ENCODE peak calls at places on chromosomes 2 and 18, in seven cellular contexts. X is CD8-positive, alpha-beta T cell; L is HFFc6; P is fibroblast of lung; T is posterior cingulate gyrus; A is left colon; J is B cell. D is an unnamed sample.

GRCh38 chr2:91839904-91840868 is 3031.0 kb upstream of the TEKT4 start:
- DNase-seq in X (no peak), L (no peak), J (no peak), A (no peak), T (no peak), P (no peak), D (no peak)

GRCh38 chr2:217980591-217980990 is 22.2 kb downstream of the TNS1 start:
- DNase-seq in L (no peak), A (no peak), J (peak; percentile 26), X (no peak), P (no peak), T (no peak), D (no peak)

GRCh38 chr2:191625016-191625415 is 52.9 kb upstream of the NABP1 start:
- DNase-seq in A (no peak), P (peak; percentile 40), L (no peak), X (peak; percentile 21), J (no peak), T (no peak), D (no peak)

GRCh38 chr2:120859814-120860578 is 124.3 kb downstream of the GLI2 start:
- DNase-seq in X (no peak), J (no peak), T (no peak), A (no peak), L (no peak), P (no peak), D (no peak)

GRCh38 chr2:170885130-170885791 is 43.8 kb upstream of the GORASP2 start:
- DNase-seq in J (no peak), L (peak; percentile 17), P (no peak), X (no peak), T (no peak), A (no peak), D (no peak)

GRCh38 chr2:48315847-48316194 is 214.1 kb upstream of the STON1 start:
- DNase-seq in L (no peak), X (peak; percentile 25), A (peak; percentile 33), P (no peak), J (no peak), T (no peak), D (peak; percentile 31)

GRCh38 chr2:50863856-50864255 is 168.1 kb downstream of the NRXN1 start:
- DNase-seq in J (no peak), T (no peak), X (no peak), A (no peak), P (no peak), L (no peak), D (no peak)

GRCh38 chr2:174633621-174633927 is 36.0 kb upstream of the WIPF1 start:
- DNase-seq in J (no peak), A (no peak), T (no peak), P (no peak), L (no peak), X (no peak), D (no peak)

GRCh38 chr2:221204699-221205098 is 367.4 kb downstream of the EPHA4 start:
- DNase-seq in P (peak; percentile 8), A (no peak), J (no peak), X (no peak), T (no peak), L (no peak), D (no peak)

GRCh38 chr18:54284535-54284934 is 15.2 kb downstream of the POLI start:
- DNase-seq in X (no peak), J (no peak), L (no peak), T (no peak), P (no peak), A (no peak), D (no peak)

GRCh38 chr2:2922156-2922555 is 455.5 kb downstream of the EIPR1 start:
- DNase-seq in X (no peak), P (no peak), T (no peak), L (no peak), A (no peak), J (no peak), D (no peak)

GRCh38 chr2:236744316-236745105 is 174.9 kb downstream of the ACKR3 start:
- DNase-seq in L (peak; percentile 95), A (no peak), J (no peak), T (no peak), X (no peak), P (peak; percentile 94), D (no peak)